ENCODE peak calls at places on chromosomes 5 and 9, in seven cellular contexts. U, V, P, J, T, B and D are unnamed samples. For H3K36me3 and H3K4me1, the result is how much of the 10 kb centered on the place peaks cover.

GRCh38 chr5:171495122-171495700 is 75.8 kb downstream of the FGF18 start:
- DNase-seq in U (no peak), V (no peak), P (no peak), J (no peak), T (peak), B (no peak), D (no peak)

GRCh38 chr9:87107072-87107471 is 159.8 kb upstream of the GAS1 start:
- DNase-seq in U (no peak), V (no peak), P (no peak), J (peak), T (no peak), B (no peak), D (no peak)

GRCh38 chr5:44885903-44886302 is 77.2 kb downstream of the MRPS30 start:
- DNase-seq in U (no peak), V (no peak), P (no peak), J (no peak), T (no peak), B (no peak), D (no peak)

GRCh38 chr9:68431307-68431706 is 74.9 kb downstream of the PGM5 start:
- DNase-seq in U (no peak), V (no peak), P (no peak), J (no peak), T (no peak), B (no peak), D (no peak)

GRCh38 chr5:5181650-5182324 is 41.7 kb downstream of the ADAMTS16 start:
- DNase-seq in U (no peak), V (no peak), P (no peak), J (peak), T (no peak), B (no peak), D (no peak)

GRCh38 chr5:52920929-52921328 is 68.2 kb upstream of the ITGA2 start:
- DNase-seq in U (no peak), V (no peak), P (no peak), J (no peak), T (no peak), B (no peak), D (no peak)

GRCh38 chr9:120974921-120975320 is 48.3 kb upstream of the TRAF1 start:
- DNase-seq in U (no peak), V (no peak), P (no peak), J (no peak), T (no peak), B (no peak), D (no peak)

GRCh38 chr5:57277085-57277484 is 103.2 kb downstream of the GPBP1 start:
- DNase-seq in U (no peak), V (no peak), P (no peak), J (no peak), T (no peak), B (no peak), D (no peak)

GRCh38 chr9:87694236-87694755 is 31.6 kb upstream of the CTSL start:
- DNase-seq in U (no peak), V (no peak), P (no peak), J (no peak), T (no peak), B (no peak), D (no peak)

GRCh38 chr5:2141254-2142000 is 258.7 kb upstream of the IRX4 start:
- DNase-seq in U (no peak), V (no peak), P (no peak), J (no peak), T (no peak), B (no peak), D (no peak)

GRCh38 chr5:134576386-134577021 is 51.0 kb downstream of the JADE2 start:
- DNase-seq in U (no peak), V (peak), P (no peak), J (no peak), T (no peak), B (no peak), D (no peak)

GRCh38 chr5:137743031-137743640 is 7.2 kb upstream of the KLHL3 start:
- DNase-seq in U (peak), V (no peak), P (peak), J (peak), T (peak), B (peak), D (no peak)

GRCh38 chr5:39015743-39016586 is 58.2 kb downstream of the RICTOR start:
- DNase-seq in U (no peak), V (no peak), P (no peak), J (no peak), T (no peak), B (no peak), D (no peak)

DNA sequence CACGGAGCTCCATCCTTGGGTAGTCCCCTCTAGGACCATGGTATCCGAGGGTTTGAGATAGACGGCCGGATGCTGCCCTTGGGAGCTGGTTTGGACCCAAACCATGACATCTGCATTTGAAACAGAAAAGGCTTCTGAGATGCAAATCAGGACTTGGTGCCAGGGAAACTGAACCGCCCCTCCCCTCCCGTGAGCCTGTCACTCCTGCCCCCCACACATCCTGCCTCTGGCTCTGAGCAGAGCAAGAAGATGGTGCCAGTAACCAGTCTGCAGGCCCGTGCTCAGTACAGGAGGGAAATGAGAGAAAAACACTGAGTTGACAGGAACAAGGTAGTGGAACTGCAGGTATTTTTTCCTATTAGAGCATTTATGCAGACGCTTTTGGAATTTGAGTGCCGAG is 18.6 kb downstream of the ARPC5L start:
- DNase-seq in U (no peak), V (no peak), P (no peak), J (no peak), T (no peak), B (no peak), D (no peak)
- H3K36me3 ChIP-seq in U (under half), V (under half), P (under half), J (under half), T (half or more), B (under half), D (half or more)

GRCh38 chr5:67013719-67014118 is 182.9 kb downstream of the CD180 start:
- DNase-seq in U (no peak), V (no peak), P (no peak), J (no peak), T (no peak), B (no peak), D (no peak)

GRCh38 chr5:67011422-67011821 is 185.2 kb downstream of the CD180 start:
- DNase-seq in U (no peak), V (no peak), P (no peak), J (no peak), T (no peak), B (no peak), D (no peak)

GRCh38 chr5:67010684-67011409 is 185.8 kb downstream of the CD180 start:
- DNase-seq in U (no peak), V (peak), P (peak), J (no peak), T (no peak), B (no peak), D (no peak)

GRCh38 chr5:67014191-67014590 is 182.4 kb downstream of the CD180 start:
- DNase-seq in U (no peak), V (no peak), P (no peak), J (no peak), T (no peak), B (no peak), D (no peak)

DNA sequence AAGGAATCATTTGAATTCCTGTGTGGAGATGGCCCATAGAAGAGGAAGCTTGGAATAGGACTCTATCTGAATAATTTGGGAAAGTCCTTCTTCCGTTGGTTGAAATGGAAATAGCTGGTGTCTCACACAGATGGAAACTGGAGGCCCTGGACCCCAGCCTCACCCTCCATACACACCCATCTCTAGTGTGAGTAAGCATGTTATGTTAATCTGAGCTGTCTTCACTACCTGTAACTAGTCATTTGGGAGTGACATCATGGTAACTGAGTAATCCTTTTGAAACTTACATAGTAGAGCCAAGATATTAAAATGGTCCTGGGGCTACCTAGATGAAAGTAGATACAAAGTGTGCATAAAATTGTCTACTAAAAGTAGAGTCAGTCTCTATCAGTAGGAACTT is 184.4 kb downstream of the CD180 start:
- DNase-seq in U (no peak), V (no peak), P (no peak), J (no peak), T (no peak), B (no peak), D (no peak)
- TF ChIP-seq CTCF in U (no peak), V (no peak), P (no peak), J (no peak), T (no peak), B (no peak), D (no peak)

GRCh38 chr9:708182-708555 is 133.3 kb upstream of the DMRT1 start:
- DNase-seq in U (peak), V (no peak), P (no peak), J (no peak), T (no peak), B (no peak), D (no peak)
- H3K4me1 ChIP-seq in U (half or more), V (under half), P (under half), J (under half), T (under half), B (under half), D (under half)

GRCh38 chr9:134420281-134420835 is 94.1 kb downstream of the RXRA start:
- DNase-seq in U (no peak), V (no peak), P (no peak), J (no peak), T (no peak), B (no peak), D (no peak)
- H3K36me3 ChIP-seq in U (under half), V (under half), P (under half), J (under half), T (half or more), B (under half), D (under half)

GRCh38 chr5:177491983-177492746 is 5.2 kb downstream of the PDLIM7 start:
- DNase-seq in U (no peak), V (no peak), P (no peak), J (no peak), T (no peak), B (no peak), D (no peak)

GRCh38 chr5:177495243-177496060 is 2.0 kb downstream of the PDLIM7 start:
- DNase-seq in U (no peak), V (peak), P (peak), J (peak), T (peak), B (peak), D (peak)

GRCh38 chr5:177492841-177493240 is 4.6 kb downstream of the PDLIM7 start:
- DNase-seq in U (no peak), V (no peak), P (no peak), J (no peak), T (no peak), B (no peak), D (no peak)

GRCh38 chr5:177494356-177495195 is 2.8 kb downstream of the PDLIM7 start:
- DNase-seq in U (peak), V (peak), P (peak), J (peak), T (peak), B (peak), D (no peak)

GRCh38 chr5:177493795-177494355 is 3.5 kb downstream of the PDLIM7 start:
- DNase-seq in U (no peak), V (no peak), P (no peak), J (no peak), T (no peak), B (no peak), D (no peak)
- TF ChIP-seq CTCF in U (no peak), V (no peak), P (no peak), J (no peak), T (no peak), B (no peak), D (no peak)

GRCh38 chr5:32280656-32281081 is 32.1 kb downstream of the MTMR12 start:
- DNase-seq in U (no peak), V (no peak), P (no peak), J (no peak), T (no peak), B (no peak), D (no peak)
- H3K4me1 ChIP-seq in U (half or more), V (under half), P (under half), J (under half), T (under half), B (under half), D (under half)

GRCh38 chr5:179126506-179126991 is 66.4 kb downstream of the ZNF354C start:
- DNase-seq in U (no peak), V (no peak), P (no peak), J (no peak), T (no peak), B (no peak), D (no peak)
- H3K36me3 ChIP-seq in U (under half), V (under half), P (under half), J (under half), T (half or more), B (under half), D (half or more)

GRCh38 chr5:158543539-158544387 is 556.0 kb downstream of the EBF1 start:
- DNase-seq in U (no peak), V (no peak), P (no peak), J (no peak), T (no peak), B (no peak), D (peak)
- TF ChIP-seq CTCF in U (no peak), V (no peak), P (no peak), J (no peak), T (no peak), B (no peak), D (no peak)

DNA sequence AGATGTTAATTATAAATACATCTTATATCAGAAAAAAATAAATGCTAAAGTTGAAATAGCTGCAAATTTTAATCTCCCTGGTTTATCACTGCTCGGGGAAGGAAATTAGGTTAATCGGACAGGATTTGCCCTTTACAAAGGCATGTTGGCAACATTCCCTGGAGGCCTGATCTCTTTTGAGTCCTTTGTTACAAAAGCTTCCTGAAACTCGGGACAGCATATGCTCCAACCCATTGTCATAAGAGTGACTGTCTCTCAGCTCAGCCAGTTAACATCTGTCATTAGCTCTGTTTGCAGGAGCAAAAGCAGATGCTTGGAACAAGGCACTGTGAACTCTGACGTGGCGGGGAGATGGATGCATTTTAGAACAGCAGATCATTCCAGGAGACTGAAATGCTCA is 80.6 kb downstream of the MYO10 start:
- DNase-seq in U (peak), V (no peak), P (no peak), J (peak), T (peak), B (peak), D (no peak)
- H3K4me1 ChIP-seq in U (under half), V (under half), P (under half), J (under half), T (under half), B (under half), D (under half)